ENCODE peak calls at places on chromosomes 7 and 10, in nine cellular contexts. S, E, W, Q, Z, J, F, Y and H are unnamed samples.

GRCh38 chr10:73413108-73413527 is 740 bp downstream of the ANXA7 start:
- DNase-seq in Q (no peak), Z (peak), W (peak), S (peak), E (peak), F (peak), J (peak), Y (peak), H (no peak)

GRCh38 chr7:82506702-82507101 is 63.1 kb upstream of the CACNA2D1 start:
- DNase-seq in Z (no peak), F (peak), Q (peak), S (peak), E (no peak), W (no peak), Y (no peak), J (peak), H (no peak)

GRCh38 chr7:79452032-79452494 is 1.4 kb downstream of the MAGI2 start:
- DNase-seq in W (no peak), S (peak), E (no peak), Z (peak), F (peak), J (peak), Q (peak), Y (no peak), H (peak)

GRCh38 chr10:61752111-61753011 is 89.6 kb downstream of the CABCOCO1 start:
- DNase-seq in Y (peak), W (peak), F (no peak), Z (no peak), E (no peak), S (peak), Q (no peak), J (no peak), H (peak)

GRCh38 chr7:28813238-28813962 is 144.7 kb downstream of the TRIL start:
- DNase-seq in E (no peak), Q (no peak), Y (no peak), S (no peak), F (no peak), J (peak), W (no peak), Z (no peak), H (peak)

GRCh38 chr7:80240265-80241025 is 105.8 kb downstream of the GNAI1 start:
- DNase-seq in Q (no peak), E (no peak), J (no peak), F (no peak), Y (peak), S (no peak), W (no peak), Z (no peak), H (no peak)

GRCh38 chr7:151661556-151661955 is 141.9 kb upstream of the RHEB start:
- DNase-seq in W (no peak), Z (no peak), E (no peak), Q (no peak), S (no peak), Y (no peak), F (no peak), J (no peak), H (no peak)

GRCh38 chr7:107387077-107387476 is 82.8 kb upstream of the GPR22 start:
- DNase-seq in S (peak), E (no peak), F (peak), Q (no peak), W (no peak), Y (no peak), Z (no peak), J (no peak), H (peak)

GRCh38 chr7:101315336-101315735 is 6.3 kb downstream of the IFT22 start:
- DNase-seq in Q (no peak), E (peak), Z (peak), W (no peak), F (peak), Y (peak), J (peak), S (peak), H (peak)

DNA sequence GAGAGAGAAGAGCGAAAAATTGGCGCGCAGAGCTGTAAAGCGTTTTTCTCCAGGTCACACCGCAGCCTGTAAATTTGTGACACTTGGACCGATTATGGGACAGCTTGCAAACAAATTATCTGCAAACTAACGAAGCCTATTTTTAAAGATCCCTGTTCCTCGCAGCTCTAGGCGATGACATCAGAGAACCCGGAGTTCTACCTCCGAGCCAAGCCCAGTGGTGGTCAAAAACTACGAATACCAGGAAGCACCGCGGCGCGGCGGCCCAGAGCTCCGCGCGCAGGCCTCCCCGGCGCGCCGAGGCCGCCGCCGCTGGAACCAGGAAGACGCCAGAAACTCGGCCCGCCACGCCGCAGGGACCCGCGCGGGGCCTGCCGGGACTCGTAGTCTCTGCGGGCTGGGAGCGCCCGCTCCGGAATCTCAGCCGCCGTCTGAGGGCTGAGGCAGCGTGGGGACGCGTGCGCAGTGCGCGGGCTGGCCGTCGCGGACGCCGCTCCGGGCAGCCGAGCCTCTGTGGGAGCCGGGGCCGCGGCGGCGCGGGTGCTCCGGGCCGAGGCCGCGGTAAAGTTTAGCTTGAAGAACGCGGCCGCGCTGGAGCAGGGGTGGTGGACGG is at the start of gene PLEKHA1:
- DNase-seq in E (peak), S (peak), J (peak), W (peak), Z (peak), F (peak), Q (peak), Y (peak), H (peak)
- TF ChIP-seq CTCF in E (no peak), S (no peak), J (no peak), W (no peak), Z (no peak), F (no peak), Q (peak), Y (no peak), H (no peak)

GRCh38 chr7:124764847-124765400 is 668 bp downstream of the GPR37 start:
- DNase-seq in Z (no peak), J (peak), S (peak), E (no peak), Q (peak), Y (peak), W (no peak), F (peak), H (peak)
- H3K4me3 ChIP-seq in Z (peak), J (peak), S (peak), E (no peak), Q (peak), Y (peak), W (peak), F (peak), H (peak)

DNA sequence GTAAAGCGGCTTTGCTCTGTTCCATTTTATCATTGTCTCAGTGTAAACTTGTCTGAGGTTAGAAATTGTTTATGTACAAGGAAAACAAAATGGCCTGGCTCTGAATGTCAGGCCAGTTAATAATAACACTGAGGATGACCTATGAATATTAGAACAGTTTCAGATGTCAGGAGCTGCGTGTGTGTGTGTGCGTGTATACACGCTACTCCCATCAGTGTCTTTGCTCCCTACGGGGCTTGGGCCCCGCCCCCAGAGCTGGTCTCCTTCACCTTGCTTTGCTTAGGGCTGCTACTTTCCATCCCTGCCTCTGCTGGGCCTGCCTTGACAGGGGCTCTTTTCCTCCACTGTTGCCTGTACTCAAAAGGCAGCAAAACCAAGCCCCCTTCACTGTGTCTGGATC is 142.3 kb upstream of the BET1 start:
- DNase-seq in F (no peak), J (no peak), W (no peak), Z (peak), Q (no peak), Y (no peak), S (no peak), E (no peak), H (no peak)
- TF ChIP-seq CTCF in F (no peak), J (no peak), W (no peak), Z (no peak), Q (no peak), Y (no peak), S (no peak), E (no peak), H (no peak)

GRCh38 chr10:108849688-108850087 is 1073.6 kb downstream of the XPNPEP1 start:
- DNase-seq in W (no peak), J (no peak), Y (no peak), Q (no peak), Z (no peak), S (no peak), E (no peak), F (no peak), H (no peak)

GRCh38 chr10:108852211-108852610 is 1071.1 kb downstream of the XPNPEP1 start:
- DNase-seq in Z (no peak), F (no peak), Q (no peak), S (no peak), E (no peak), W (no peak), Y (no peak), J (no peak), H (no peak)

GRCh38 chr10:108848016-108848415 is 1075.3 kb downstream of the XPNPEP1 start:
- DNase-seq in Z (no peak), W (no peak), Q (no peak), F (no peak), S (no peak), Y (peak), J (no peak), E (no peak), H (no peak)

GRCh38 chr10:108850138-108850854 is 1073.0 kb downstream of the XPNPEP1 start:
- DNase-seq in J (no peak), S (no peak), Z (no peak), W (no peak), F (no peak), E (no peak), Y (no peak), Q (no peak), H (no peak)
- H3K4me3 ChIP-seq in J (no peak), S (no peak), Z (no peak), W (no peak), F (no peak), E (no peak), Y (no peak), Q (no peak), H (no peak)

GRCh38 chr10:53786236-53786635 is 1013.7 kb upstream of the MBL2 start:
- DNase-seq in Y (peak), W (no peak), J (no peak), E (no peak), Z (peak), Q (no peak), S (no peak), F (peak), H (peak)
- TF ChIP-seq CTCF in Y (peak), W (peak), J (no peak), E (peak), Z (no peak), Q (no peak), S (no peak), F (no peak), H (no peak)

GRCh38 chr7:116592445-116592844 is 67.6 kb downstream of the CAV1 start:
- DNase-seq in Q (no peak), Z (no peak), J (peak), E (no peak), Y (no peak), W (no peak), S (no peak), F (no peak), H (no peak)
- H3K4me3 ChIP-seq in Q (no peak), Z (no peak), J (no peak), E (no peak), Y (no peak), W (no peak), S (no peak), F (no peak), H (no peak)

GRCh38 chr7:153835712-153836265 is 216.4 kb upstream of the DPP6 start:
- DNase-seq in F (peak), Z (no peak), Y (no peak), Q (no peak), J (peak), E (no peak), S (no peak), W (no peak), H (no peak)

GRCh38 chr7:153835104-153835503 is 217.1 kb upstream of the DPP6 start:
- DNase-seq in E (no peak), Y (peak), Q (no peak), W (no peak), J (no peak), Z (no peak), F (no peak), S (no peak), H (no peak)

GRCh38 chr7:153829523-153829922 is 222.7 kb upstream of the DPP6 start:
- DNase-seq in Q (no peak), Y (no peak), W (no peak), J (no peak), E (no peak), Z (no peak), F (no peak), S (no peak), H (no peak)

GRCh38 chr7:153832160-153832559 is 220.0 kb upstream of the DPP6 start:
- DNase-seq in F (no peak), Z (no peak), E (no peak), W (no peak), S (no peak), Y (no peak), Q (no peak), J (no peak), H (no peak)
- TF ChIP-seq CTCF in F (no peak), Z (no peak), E (peak), W (no peak), S (no peak), Y (no peak), Q (no peak), J (no peak), H (no peak)

GRCh38 chr7:23121175-23121574 is 15.6 kb downstream of the KLHL7 start:
- DNase-seq in J (no peak), Q (no peak), Z (no peak), E (no peak), W (no peak), S (no peak), Y (no peak), F (no peak), H (no peak)

GRCh38 chr7:23114854-23115253 is 9.3 kb downstream of the KLHL7 start:
- DNase-seq in Q (no peak), J (no peak), E (no peak), Z (no peak), S (no peak), F (no peak), Y (no peak), W (no peak), H (no peak)

GRCh38 chr7:23117841-23118240 is 12.3 kb downstream of the KLHL7 start:
- DNase-seq in F (peak), S (no peak), Y (no peak), W (no peak), J (no peak), Z (no peak), Q (no peak), E (no peak), H (no peak)

GRCh38 chr7:23120106-23120505 is 14.5 kb downstream of the KLHL7 start:
- DNase-seq in Z (no peak), E (no peak), Q (no peak), Y (no peak), J (no peak), S (no peak), W (no peak), F (no peak), H (no peak)

GRCh38 chr7:23115991-23116390 is 10.4 kb downstream of the KLHL7 start:
- DNase-seq in S (no peak), W (no peak), Z (no peak), Y (no peak), Q (no peak), J (no peak), F (no peak), E (no peak), H (no peak)
- H3K4me3 ChIP-seq in S (no peak), W (no peak), Z (no peak), Y (no peak), Q (no peak), J (no peak), F (no peak), E (no peak), H (no peak)

GRCh38 chr10:88987243-88987726 is 3.3 kb upstream of the FAS start:
- DNase-seq in E (peak), W (no peak), F (no peak), Z (no peak), J (no peak), S (no peak), Y (no peak), Q (no peak), H (no peak)
- TF ChIP-seq CTCF in E (no peak), W (peak), F (no peak), Z (no peak), J (no peak), S (no peak), Y (no peak), Q (no peak), H (no peak)